ENCODE peak calls at places on chromosomes 5 and 9, in five cellular contexts. A is WERI-Rb-1, S is LoVo, E is NCI-H1436, G is head of caudate nucleus. V is an unnamed sample.
A peak's percentile ranks its signal among the peaks of the same experiment; 100 is the strongest.

GRCh38 chr5:96721351-96721970 is 59.3 kb downstream of the CAST start:
- DNase-seq in A (peak; percentile 86), E (no peak), S (no peak), G (no peak), V (no peak)

GRCh38 chr5:10227396-10227795 is 22.3 kb downstream of the ATPSCKMT start:
- DNase-seq in G (no peak), A (no peak), E (no peak), S (no peak), V (no peak)

GRCh38 chr5:86986837-86987236 is 280.8 kb upstream of the RASA1 start:
- DNase-seq in G (no peak), E (no peak), A (no peak), S (no peak), V (no peak)

GRCh38 chr5:142014911-142015584 is 2.2 kb upstream of the GNPDA1 start:
- DNase-seq in A (no peak), E (peak; percentile 57), S (peak; percentile 81), G (no peak), V (no peak)

GRCh38 chr5:82351754-82352145 is 73.6 kb upstream of the RPS23 start:
- DNase-seq in S (peak; percentile 69), E (peak; percentile 32), G (no peak), A (no peak), V (no peak)

GRCh38 chr9:7802666-7803065 is 3.1 kb upstream of the DMAC1 start:
- DNase-seq in S (no peak), A (no peak), E (no peak), G (no peak), V (no peak)

GRCh38 chr5:110687485-110687884 is 39.0 kb downstream of the TMEM232 start:
- DNase-seq in S (no peak), G (no peak), E (no peak), A (no peak), V (no peak)

GRCh38 chr9:134760750-134761420 is 119.3 kb downstream of the COL5A1 start:
- DNase-seq in A (no peak), S (no peak), E (no peak), G (no peak), V (no peak)

GRCh38 chr5:111394580-111394979 is 117.8 kb downstream of the STARD4 start:
- DNase-seq in E (no peak), S (no peak), A (no peak), G (no peak), V (no peak)

GRCh38 chr5:73265641-73266040 is 92.6 kb downstream of the TMEM174 start:
- DNase-seq in E (no peak), G (no peak), A (peak; percentile 74), S (no peak), V (no peak)

GRCh38 chr5:143635888-143636287 is 176.1 kb upstream of the HMHB1 start:
- DNase-seq in S (no peak), E (no peak), A (no peak), G (no peak), V (no peak)